ENCODE peak calls at places on chromosomes 16 and 17, in eight cellular contexts. F, K, N, C, L, X, I and W are unnamed samples.

GRCh38 chr17:65677932-65678331 is 116.5 kb upstream of the AXIN2 start:
- DNase-seq in L (no peak), X (no peak), N (no peak), K (peak; percentile 16), F (no peak), I (no peak), C (peak; percentile 62), W (no peak)

GRCh38 chr17:80153004-80153403 is 6.1 kb upstream of the EIF4A3 start:
- DNase-seq in K (no peak), C (no peak), F (no peak), N (no peak), X (no peak), L (no peak), I (no peak), W (no peak)

GRCh38 chr17:31537558-31537957 is 146.1 kb downstream of the RAB11FIP4 start:
- DNase-seq in N (no peak), C (peak; percentile 80), X (no peak), F (no peak), I (no peak), L (no peak), K (no peak), W (no peak)

GRCh38 chr16:64397042-64397441 is 724.8 kb downstream of the CDH11 start:
- DNase-seq in C (no peak), X (no peak), N (no peak), I (no peak), F (no peak), L (no peak), K (no peak), W (no peak)

GRCh38 chr16:29745126-29745852 is 501 bp downstream of the C16orf54 start:
- DNase-seq in I (no peak), X (no peak), L (no peak), N (no peak), C (no peak), F (no peak), K (no peak), W (no peak)

GRCh38 chr16:56606688-56607618 is 1.4 kb upstream of the MT2A start:
- DNase-seq in K (peak; percentile 94), F (no peak), C (peak; percentile 98), I (peak; percentile 77), L (no peak), X (peak; percentile 83), N (peak; percentile 50), W (peak; percentile 93)

GRCh38 chr16:48365601-48366164 is 19.5 kb downstream of the SIAH1 start:
- DNase-seq in C (peak; percentile 98), F (peak; percentile 81), L (no peak), X (peak; percentile 71), I (peak; percentile 45), N (peak; percentile 64), K (peak; percentile 88), W (peak; percentile 50)

GRCh38 chr16:7651803-7652570 is 319.3 kb downstream of the RBFOX1 start:
- DNase-seq in N (no peak), K (no peak), X (no peak), C (no peak), F (no peak), L (peak; percentile 16), I (no peak), W (no peak)

GRCh38 chr16:89704281-89704680 is 2.8 kb upstream of the SPATA2L start:
- DNase-seq in F (no peak), N (no peak), K (no peak), X (no peak), L (no peak), C (no peak), I (no peak), W (no peak)

GRCh38 chr17:2459917-2460271 is 51.8 kb downstream of the METTL16 start:
- DNase-seq in F (no peak), C (no peak), N (no peak), L (no peak), X (no peak), K (no peak), I (no peak), W (no peak)

GRCh38 chr16:87003414-87003755 is 313.8 kb downstream of the C16orf95 start:
- DNase-seq in L (no peak), X (no peak), I (no peak), C (peak; percentile 34), N (no peak), K (no peak), F (no peak), W (no peak)

GRCh38 chr16:67917852-67918236 is 13.8 kb downstream of the CTRL start:
- DNase-seq in X (peak; percentile 88), F (peak; percentile 54), I (no peak), C (peak; percentile 97), L (no peak), K (peak; percentile 87), N (no peak), W (peak; percentile 57)

GRCh38 chr17:77622627-77623026 is 335.9 kb upstream of the TNRC6C start:
- DNase-seq in C (no peak), N (no peak), K (no peak), I (no peak), X (no peak), L (no peak), F (no peak), W (peak; percentile 61)

GRCh38 chr16:50173318-50173717 is 20.2 kb downstream of the TENT4B start:
- DNase-seq in X (no peak), C (no peak), N (no peak), L (no peak), I (no peak), K (no peak), F (no peak), W (no peak)

GRCh38 chr16:66438536-66438935 is 11.4 kb downstream of the BEAN1 start:
- DNase-seq in I (no peak), N (no peak), X (no peak), F (no peak), K (no peak), C (no peak), L (no peak), W (no peak)

GRCh38 chr16:67342616-67343015 is 16.0 kb downstream of the LRRC36 start:
- DNase-seq in K (no peak), L (no peak), N (no peak), X (no peak), I (no peak), F (no peak), C (no peak), W (no peak)

GRCh38 chr17:12896386-12896785 is 107.1 kb downstream of the ARHGAP44 start:
- DNase-seq in I (no peak), F (no peak), K (no peak), C (no peak), N (no peak), X (no peak), L (no peak), W (no peak)

GRCh38 chr17:2092253-2092652 is 37.4 kb downstream of the HIC1 start:
- DNase-seq in K (no peak), X (no peak), L (no peak), I (no peak), C (no peak), N (no peak), F (no peak), W (no peak)

DNA sequence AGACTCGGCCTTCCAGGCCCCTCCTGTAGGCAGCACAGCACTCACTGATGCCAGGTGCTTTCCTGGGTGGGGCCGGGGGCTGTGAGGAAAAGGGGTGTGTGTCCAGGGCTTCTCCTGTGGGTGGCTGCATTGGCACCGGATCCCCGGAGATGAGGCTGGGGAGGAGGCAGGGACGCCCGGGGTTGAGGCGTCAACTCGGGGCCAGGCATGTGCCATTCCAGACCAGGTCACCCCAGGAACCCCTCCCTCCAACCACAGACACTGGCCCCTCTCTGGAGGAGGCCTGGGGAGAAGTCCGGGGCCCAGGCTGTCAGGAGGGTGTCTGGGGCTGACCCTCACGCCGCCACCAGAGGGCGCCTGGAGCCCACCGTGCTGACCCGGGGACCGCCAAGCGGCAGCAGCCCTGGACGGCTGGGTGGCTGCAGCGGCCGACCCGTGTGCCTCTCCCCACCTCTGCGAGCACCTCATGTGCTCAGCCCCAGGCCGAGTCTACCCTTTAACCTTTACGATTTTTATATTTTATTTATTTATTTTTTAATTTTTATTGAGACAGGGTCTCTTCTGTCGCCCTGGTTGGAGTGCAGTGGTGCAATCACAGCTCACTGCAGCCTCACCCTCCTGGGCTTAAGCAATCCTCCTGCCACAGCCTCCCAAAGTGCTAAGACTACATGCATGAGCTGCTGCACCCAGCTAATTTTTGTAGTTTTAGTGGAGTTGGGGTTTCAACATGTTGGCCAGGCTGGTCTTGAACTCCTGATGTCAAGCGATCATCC is 3.2 kb upstream of the METRN start:
- DNase-seq in L (no peak), F (peak; percentile 65), K (peak; percentile 70), X (no peak), I (no peak), N (no peak), C (peak; percentile 80), W (no peak)
- H3K27ac ChIP-seq in L (no peak overlapping the region), F (peak overlapping the region; percentile 94), K (peak overlapping the region; percentile 95), X (peak overlapping the region; percentile 99), I (no peak overlapping the region), N (no peak overlapping the region), C (no peak overlapping the region), W (peak overlapping the region; percentile 60)

GRCh38 chr17:45440161-45440859 is 7.6 kb upstream of the ARHGAP27 start:
- DNase-seq in X (no peak), L (no peak), I (no peak), K (peak; percentile 57), C (peak; percentile 28), F (no peak), N (no peak), W (peak; percentile 52)
- H3K27ac ChIP-seq in X (peak overlapping the region; percentile 2), L (no peak overlapping the region), I (no peak overlapping the region), K (peak overlapping the region; percentile 89), C (no peak overlapping the region), F (no peak overlapping the region), N (no peak overlapping the region), W (peak overlapping the region; percentile 76)

DNA sequence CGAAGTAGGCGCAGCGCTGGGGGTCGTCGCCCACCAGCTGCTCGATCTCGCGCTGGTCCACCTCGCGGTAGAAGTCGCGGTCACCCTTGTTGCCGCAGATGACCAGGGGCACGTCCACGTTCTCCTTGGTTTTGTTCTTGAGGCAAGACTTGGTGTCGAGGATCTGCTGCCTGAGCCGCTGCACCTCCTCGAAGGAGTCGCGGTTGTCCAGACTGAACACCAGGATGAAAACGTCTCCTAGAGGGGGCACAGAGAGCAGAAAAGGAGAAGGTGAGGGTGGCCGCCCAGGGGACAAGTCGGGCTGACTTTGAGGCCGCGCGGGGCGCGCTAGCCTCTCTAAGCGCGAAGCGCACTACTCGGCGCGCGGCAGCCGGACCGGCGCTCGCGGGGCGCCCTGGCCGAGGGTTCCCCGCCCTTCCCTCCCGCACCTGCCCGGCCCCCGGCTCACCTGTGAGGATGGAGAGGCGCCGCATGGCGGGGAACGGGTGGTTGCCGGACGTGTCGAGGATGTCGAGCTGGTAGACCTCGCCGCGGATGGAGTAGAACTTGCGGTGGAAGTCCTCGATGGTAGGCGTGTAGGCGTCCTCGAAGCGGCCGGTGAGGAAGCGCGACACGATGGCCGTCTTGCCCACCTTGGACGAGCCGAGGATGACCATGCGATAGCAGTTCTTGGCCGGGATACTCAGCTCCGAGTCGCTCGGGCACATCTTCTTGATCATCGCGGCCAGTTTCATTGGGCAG is 577 bp downstream of the RASD1 start:
- DNase-seq in F (peak; percentile 14), X (no peak), K (no peak), L (no peak), C (peak; percentile 56), N (no peak), I (no peak), W (no peak)
- H3K27ac ChIP-seq in F (peak overlapping the region; percentile 87), X (peak overlapping the region; percentile 93), K (no peak overlapping the region), L (no peak overlapping the region), C (no peak overlapping the region), N (peak overlapping the region; percentile 43), I (no peak overlapping the region), W (no peak overlapping the region)

DNA sequence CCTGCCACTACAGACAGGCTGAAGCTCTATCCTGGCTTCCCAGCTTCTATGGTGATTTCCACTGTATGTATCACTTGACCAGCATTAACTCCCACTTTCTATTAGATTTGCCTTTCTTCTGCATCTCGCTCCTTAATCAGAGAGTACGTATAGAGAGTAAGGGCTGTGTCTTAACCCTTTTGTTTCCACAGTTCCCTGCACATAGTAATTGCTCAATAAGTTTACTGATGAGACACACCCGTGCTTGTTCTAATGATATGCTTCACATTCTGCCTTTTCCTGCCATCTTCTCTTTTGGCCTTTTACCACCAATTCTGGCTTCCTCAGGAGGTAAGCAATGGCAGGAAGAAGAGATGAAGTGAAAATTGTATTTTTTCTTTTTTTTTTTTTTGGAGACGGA is 20.6 kb upstream of the USP36 start:
- DNase-seq in I (no peak), C (no peak), X (no peak), L (no peak), F (no peak), K (no peak), N (no peak), W (no peak)
- H3K27ac ChIP-seq in I (peak overlapping the region; percentile 87), C (peak overlapping the region; percentile 99), X (peak overlapping the region; percentile 92), L (no peak overlapping the region), F (no peak overlapping the region), K (peak overlapping the region; percentile 89), N (peak overlapping the region; percentile 81), W (peak overlapping the region; percentile 82)